ENCODE peak calls at places on chromosomes 5 and 9, in ten cellular contexts. X, O, S, U, E, K, I, M, Q and N are unnamed samples.
A peak's percentile ranks its signal among the peaks of the same experiment; 100 is the strongest.

GRCh38 chr9:37281541-37281940 is 141.0 kb upstream of the GRHPR start:
- DNase-seq in O (no peak), I (no peak), E (no peak), X (no peak), U (no peak), K (no peak), S (no peak), M (no peak), Q (no peak), N (no peak)

GRCh38 chr9:12889402-12890106 is 114.7 kb downstream of the LURAP1L start:
- DNase-seq in U (no peak), X (no peak), I (peak; percentile 5), O (no peak), E (no peak), K (no peak), Q (no peak), S (no peak), M (no peak), N (no peak)

GRCh38 chr5:24765219-24765618 is 120.4 kb upstream of the CDH10 start:
- DNase-seq in O (no peak), E (no peak), K (no peak), I (no peak), Q (no peak), U (no peak), M (no peak), S (no peak), X (no peak), N (no peak)

GRCh38 chr9:116596646-116597045 is 90.5 kb upstream of the TRIM32 start:
- DNase-seq in E (no peak), M (no peak), Q (no peak), K (no peak), X (no peak), O (no peak), S (no peak), I (no peak), U (no peak), N (no peak)

GRCh38 chr9:8560560-8561525 is 761.3 kb upstream of the DMAC1 start:
- DNase-seq in E (no peak), S (no peak), I (peak; percentile 51), U (peak; percentile 30), X (no peak), K (no peak), O (no peak), M (no peak), Q (no peak), N (no peak)

GRCh38 chr5:151784141-151784540 is 12.4 kb downstream of the G3BP1 start:
- DNase-seq in M (peak; percentile 20), K (no peak), I (no peak), X (no peak), S (no peak), O (no peak), E (no peak), U (no peak), Q (no peak), N (no peak)

GRCh38 chr5:69335341-69335975 is 2.9 kb upstream of the CCDC125 start:
- DNase-seq in O (no peak), S (no peak), K (no peak), X (no peak), M (no peak), I (no peak), Q (no peak), U (no peak), E (no peak), N (no peak)

GRCh38 chr9:115109486-115109885 is 8.5 kb downstream of the TNC start:
- DNase-seq in E (no peak), U (no peak), M (peak; percentile 37), K (no peak), X (no peak), O (no peak), Q (no peak), S (no peak), I (peak; percentile 51), N (no peak)

GRCh38 chr9:131096490-131097258 is at the start of gene AIF1L:
- DNase-seq in M (peak; percentile 78), S (peak; percentile 97), K (no peak), E (no peak), Q (no peak), O (no peak), I (no peak), X (peak; percentile 54), U (peak; percentile 76), N (no peak)

GRCh38 chr9:134214395-134214765 is 50.0 kb upstream of the RNU6ATAC start:
- DNase-seq in S (no peak), K (no peak), E (peak; percentile 44), Q (no peak), M (no peak), X (no peak), O (no peak), I (no peak), U (no peak), N (no peak)

GRCh38 chr5:35319231-35320002 is 89.1 kb upstream of the PRLR start:
- DNase-seq in E (no peak), S (no peak), I (no peak), O (no peak), Q (no peak), M (no peak), K (no peak), U (no peak), X (peak; percentile 11), N (peak; percentile 45)